ENCODE peak calls at places on chromosomes 7 and 10, in seven cellular contexts. L, Z, E, R, S, M and V are unnamed samples.

GRCh38 chr10:52216852-52217251 is 97.2 kb upstream of the DKK1 start:
- DNase-seq in R (no peak), M (no peak), L (peak), E (no peak), S (peak), Z (peak), V (peak)

GRCh38 chr10:127194598-127194997 is 1.8 kb downstream of the INSYN2A start:
- DNase-seq in M (no peak), E (no peak), L (peak), S (no peak), Z (no peak), R (no peak), V (no peak)

GRCh38 chr7:891805-892204 is 15.5 kb downstream of the GET4 start:
- DNase-seq in L (no peak), Z (no peak), M (no peak), E (no peak), R (no peak), S (no peak), V (no peak)

GRCh38 chr10:110395350-110396283 is 90.9 kb upstream of the SMNDC1 start:
- DNase-seq in M (peak), R (no peak), S (no peak), E (no peak), Z (peak), L (peak), V (peak)

GRCh38 chr10:92822964-92823363 is 25.4 kb upstream of the EXOC6 start:
- DNase-seq in M (peak), R (no peak), E (no peak), L (peak), S (peak), Z (peak), V (no peak)

GRCh38 chr7:22980422-22980821 is 33.5 kb downstream of the HYCC1 start:
- DNase-seq in L (no peak), S (no peak), R (no peak), M (no peak), Z (peak), E (no peak), V (no peak)

GRCh38 chr10:120744040-120744439 is 107.1 kb upstream of the WDR11 start:
- DNase-seq in R (no peak), Z (no peak), M (no peak), S (no peak), E (no peak), L (no peak), V (no peak)

GRCh38 chr10:46555366-46555712 is 1.1 kb downstream of the GPRIN2 start:
- DNase-seq in E (no peak), R (no peak), M (no peak), L (no peak), S (no peak), Z (no peak), V (no peak)

GRCh38 chr7:113026941-113027340 is 59.7 kb downstream of the GPR85 start:
- DNase-seq in Z (peak), R (no peak), E (no peak), M (no peak), S (no peak), L (no peak), V (no peak)

GRCh38 chr7:44195901-44196300 is 4.9 kb upstream of the YKT6 start:
- DNase-seq in E (no peak), R (peak), Z (peak), L (no peak), S (no peak), M (no peak), V (no peak)